ENCODE peak calls at places on chromosomes 13 and 19, in seven cellular contexts. One of them, this sample, is unnamed.

GRCh38 chr19:58543826-58544590 is at the start of gene TRIM28:
- DNase-seq in A549: peak
- DNase-seq in uterus: peak
- DNase-seq in Peyer's patch: peak
- DNase-seq in breast epithelium: peak
- DNase-seq in IMR-90: peak
- DNase-seq in heart left ventricle: peak
- DNase-seq in this sample: no peak

GRCh38 chr19:861756-862528 is 2.5 kb downstream of the CFD start:
- DNase-seq in heart left ventricle: no peak
- DNase-seq in IMR-90: no peak
- DNase-seq in breast epithelium: no peak
- DNase-seq in uterus: no peak
- DNase-seq in A549: no peak
- DNase-seq in Peyer's patch: peak
- DNase-seq in this sample: no peak

GRCh38 chr19:38228005-38228377 is 4.0 kb upstream of the DPF1 start:
- DNase-seq in breast epithelium: no peak
- DNase-seq in Peyer's patch: no peak
- DNase-seq in uterus: no peak
- DNase-seq in heart left ventricle: no peak
- DNase-seq in IMR-90: no peak
- DNase-seq in A549: no peak
- DNase-seq in this sample: no peak

GRCh38 chr13:39536906-39537305 is 66.1 kb downstream of the LHFPL6 start:
- DNase-seq in breast epithelium: no peak
- DNase-seq in heart left ventricle: no peak
- DNase-seq in uterus: no peak
- DNase-seq in Peyer's patch: no peak
- DNase-seq in A549: no peak
- DNase-seq in IMR-90: no peak
- DNase-seq in this sample: no peak

GRCh38 chr19:19151418-19151817 is 13.1 kb upstream of the TMEM161A start:
- DNase-seq in breast epithelium: no peak
- DNase-seq in heart left ventricle: no peak
- DNase-seq in IMR-90: no peak
- DNase-seq in uterus: no peak
- DNase-seq in Peyer's patch: peak
- DNase-seq in A549: no peak
- DNase-seq in this sample: no peak

GRCh38 chr19:44725684-44726083 is 22.8 kb upstream of the BCL3 start:
- DNase-seq in uterus: no peak
- DNase-seq in IMR-90: no peak
- DNase-seq in heart left ventricle: no peak
- DNase-seq in breast epithelium: no peak
- DNase-seq in A549: peak
- DNase-seq in Peyer's patch: no peak
- DNase-seq in this sample: no peak

GRCh38 chr13:85520445-85520844 is 278.8 kb downstream of the SLITRK6 start:
- DNase-seq in uterus: no peak
- DNase-seq in IMR-90: peak
- DNase-seq in breast epithelium: no peak
- DNase-seq in A549: no peak
- DNase-seq in Peyer's patch: no peak
- DNase-seq in heart left ventricle: no peak
- DNase-seq in this sample: no peak

GRCh38 chr19:55546822-55547614 is 1.7 kb upstream of the SBK3 start:
- DNase-seq in uterus: peak
- DNase-seq in Peyer's patch: peak
- DNase-seq in IMR-90: peak
- DNase-seq in heart left ventricle: peak
- DNase-seq in A549: no peak
- DNase-seq in breast epithelium: no peak
- DNase-seq in this sample: no peak

GRCh38 chr13:48526269-48526668 is 6.6 kb downstream of the RCBTB2 start:
- DNase-seq in breast epithelium: no peak
- DNase-seq in IMR-90: no peak
- DNase-seq in Peyer's patch: no peak
- DNase-seq in heart left ventricle: no peak
- DNase-seq in A549: no peak
- DNase-seq in uterus: no peak
- DNase-seq in this sample: no peak

GRCh38 chr19:22545751-22546150 is 88.4 kb upstream of the ZNF492 start:
- DNase-seq in IMR-90: no peak
- DNase-seq in A549: peak
- DNase-seq in uterus: peak
- DNase-seq in Peyer's patch: no peak
- DNase-seq in heart left ventricle: peak
- DNase-seq in breast epithelium: peak
- DNase-seq in this sample: no peak

GRCh38 chr19:50720181-50720920 is 749 bp upstream of the SHANK1 start:
- DNase-seq in breast epithelium: no peak
- DNase-seq in Peyer's patch: no peak
- DNase-seq in A549: no peak
- DNase-seq in heart left ventricle: no peak
- DNase-seq in IMR-90: no peak
- DNase-seq in uterus: no peak
- DNase-seq in this sample: no peak

GRCh38 chr19:50718255-50719118 is 1.1 kb downstream of the SHANK1 start:
- DNase-seq in A549: no peak
- DNase-seq in uterus: no peak
- DNase-seq in Peyer's patch: no peak
- DNase-seq in IMR-90: no peak
- DNase-seq in breast epithelium: no peak
- DNase-seq in heart left ventricle: no peak
- DNase-seq in this sample: no peak

GRCh38 chr19:50719119-50719435 is 525 bp downstream of the SHANK1 start:
- DNase-seq in IMR-90: no peak
- DNase-seq in heart left ventricle: no peak
- DNase-seq in breast epithelium: no peak
- DNase-seq in uterus: no peak
- DNase-seq in A549: no peak
- DNase-seq in Peyer's patch: no peak
- DNase-seq in this sample: no peak

GRCh38 chr19:50720921-50721291 is 1.3 kb upstream of the SHANK1 start:
- DNase-seq in A549: no peak
- DNase-seq in breast epithelium: no peak
- DNase-seq in Peyer's patch: no peak
- DNase-seq in IMR-90: peak
- DNase-seq in heart left ventricle: no peak
- DNase-seq in uterus: no peak
- DNase-seq in this sample: no peak

DNA sequence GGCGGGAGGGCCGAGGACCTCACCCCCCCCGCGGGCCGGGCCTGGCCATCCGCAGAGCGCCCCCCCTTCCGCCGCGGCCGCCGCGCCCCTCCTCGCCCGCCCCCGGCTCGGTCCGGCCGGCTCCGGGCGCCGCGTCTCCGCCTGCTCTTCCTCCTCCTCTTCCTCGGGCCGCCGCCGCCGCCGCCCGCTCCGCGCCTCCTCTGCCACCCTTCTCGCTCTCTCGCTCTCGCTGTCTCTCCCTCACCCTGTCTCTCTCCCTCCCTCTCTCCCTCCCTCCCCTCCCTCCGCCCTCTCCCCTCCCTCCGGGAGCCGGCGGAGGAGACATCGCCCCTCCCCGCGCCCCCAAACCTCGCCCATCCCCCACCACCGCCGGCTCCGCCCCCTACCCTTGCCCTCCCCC is at the start of gene SHANK1:
- DNase-seq in A549: no peak
- DNase-seq in uterus: no peak
- DNase-seq in heart left ventricle: no peak
- DNase-seq in IMR-90: peak
- DNase-seq in breast epithelium: no peak
- DNase-seq in Peyer's patch: no peak
- DNase-seq in this sample: no peak
- H3K4me3 ChIP-seq in A549: peak
- H3K4me3 ChIP-seq in uterus: no peak
- H3K4me3 ChIP-seq in heart left ventricle: peak
- H3K4me3 ChIP-seq in IMR-90: peak
- H3K4me3 ChIP-seq in breast epithelium: peak
- H3K4me3 ChIP-seq in Peyer's patch: peak
- H3K4me3 ChIP-seq in this sample: peak

GRCh38 chr19:51337861-51338562 is 3.9 kb downstream of the VSIG10L start:
- DNase-seq in Peyer's patch: no peak
- DNase-seq in uterus: no peak
- DNase-seq in heart left ventricle: no peak
- DNase-seq in A549: no peak
- DNase-seq in breast epithelium: no peak
- DNase-seq in IMR-90: no peak
- DNase-seq in this sample: no peak

GRCh38 chr19:51339313-51339686 is 2.6 kb downstream of the VSIG10L start:
- DNase-seq in Peyer's patch: no peak
- DNase-seq in heart left ventricle: no peak
- DNase-seq in breast epithelium: no peak
- DNase-seq in IMR-90: no peak
- DNase-seq in A549: peak
- DNase-seq in uterus: no peak
- DNase-seq in this sample: no peak

GRCh38 chr19:51341066-51341465 is 873 bp downstream of the VSIG10L start:
- DNase-seq in breast epithelium: no peak
- DNase-seq in Peyer's patch: no peak
- DNase-seq in heart left ventricle: no peak
- DNase-seq in uterus: no peak
- DNase-seq in IMR-90: no peak
- DNase-seq in A549: no peak
- DNase-seq in this sample: no peak

GRCh38 chr19:51338563-51339312 is 3.2 kb downstream of the VSIG10L start:
- DNase-seq in breast epithelium: peak
- DNase-seq in A549: peak
- DNase-seq in Peyer's patch: peak
- DNase-seq in heart left ventricle: peak
- DNase-seq in IMR-90: peak
- DNase-seq in uterus: peak
- DNase-seq in this sample: peak

GRCh38 chr19:51339687-51340656 is 2.0 kb downstream of the VSIG10L start:
- DNase-seq in IMR-90: peak
- DNase-seq in A549: peak
- DNase-seq in heart left ventricle: peak
- DNase-seq in breast epithelium: peak
- DNase-seq in Peyer's patch: peak
- DNase-seq in uterus: peak
- DNase-seq in this sample: peak
- H3K27ac ChIP-seq in IMR-90: peak
- H3K27ac ChIP-seq in A549: peak
- H3K27ac ChIP-seq in heart left ventricle: peak
- H3K27ac ChIP-seq in breast epithelium: peak
- H3K27ac ChIP-seq in Peyer's patch: peak
- H3K27ac ChIP-seq in uterus: peak
- H3K27ac ChIP-seq in this sample: peak

DNA sequence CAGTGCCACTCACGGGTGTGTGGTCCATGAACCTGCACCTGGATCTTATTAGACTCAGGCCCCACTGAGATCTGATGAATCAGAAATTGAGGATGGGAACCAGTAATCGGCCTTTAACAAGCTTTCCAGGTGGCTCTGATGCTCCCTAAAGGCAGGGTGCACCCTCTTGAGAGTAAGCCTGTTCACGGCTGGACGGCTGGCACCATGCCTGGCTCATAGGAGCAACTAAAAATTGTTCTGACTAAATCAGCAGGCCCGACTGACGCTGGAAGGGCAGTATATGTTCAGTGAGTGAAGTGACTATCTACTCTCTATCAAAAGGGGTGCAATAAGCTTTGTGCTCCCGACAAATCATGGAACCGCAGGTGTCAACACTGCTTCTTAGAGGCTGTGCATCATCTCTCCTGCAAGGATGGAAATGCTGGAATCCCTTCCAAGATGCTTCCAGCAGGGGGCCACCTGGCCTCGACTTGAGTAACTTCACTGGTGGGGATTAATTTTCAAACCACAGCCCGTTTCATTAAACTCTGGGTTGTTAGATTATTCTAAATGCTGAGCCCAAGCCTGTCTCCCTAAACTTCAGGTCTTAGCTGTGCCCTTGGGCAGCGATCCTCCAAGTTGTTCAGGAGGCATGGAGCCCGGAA is 28.4 kb downstream of the TMTC4 start:
- DNase-seq in breast epithelium: no peak
- DNase-seq in IMR-90: peak
- DNase-seq in Peyer's patch: no peak
- DNase-seq in heart left ventricle: no peak
- DNase-seq in A549: peak
- DNase-seq in uterus: no peak
- DNase-seq in this sample: no peak
- TF ChIP-seq POLR2A in breast epithelium: no peak
- TF ChIP-seq POLR2A in IMR-90: no peak
- TF ChIP-seq POLR2A in Peyer's patch: no peak
- TF ChIP-seq POLR2A in heart left ventricle: no peak
- TF ChIP-seq POLR2A in A549: no peak
- TF ChIP-seq POLR2A in uterus: no peak
- TF ChIP-seq POLR2A in this sample: no peak

GRCh38 chr19:48988286-48988685 is 4.8 kb downstream of the GYS1 start:
- DNase-seq in breast epithelium: no peak
- DNase-seq in Peyer's patch: no peak
- DNase-seq in uterus: no peak
- DNase-seq in IMR-90: no peak
- DNase-seq in A549: no peak
- DNase-seq in heart left ventricle: no peak
- DNase-seq in this sample: no peak

GRCh38 chr19:48989701-48990291 is 3.3 kb downstream of the GYS1 start:
- DNase-seq in Peyer's patch: no peak
- DNase-seq in breast epithelium: no peak
- DNase-seq in heart left ventricle: peak
- DNase-seq in IMR-90: no peak
- DNase-seq in A549: no peak
- DNase-seq in uterus: no peak
- DNase-seq in this sample: no peak

GRCh38 chr19:48987323-48987722 is 5.8 kb downstream of the GYS1 start:
- DNase-seq in Peyer's patch: no peak
- DNase-seq in uterus: no peak
- DNase-seq in A549: no peak
- DNase-seq in IMR-90: no peak
- DNase-seq in breast epithelium: no peak
- DNase-seq in heart left ventricle: no peak
- DNase-seq in this sample: no peak

GRCh38 chr19:48990400-48990799 is 2.7 kb downstream of the GYS1 start:
- DNase-seq in heart left ventricle: no peak
- DNase-seq in A549: no peak
- DNase-seq in breast epithelium: no peak
- DNase-seq in IMR-90: no peak
- DNase-seq in uterus: no peak
- DNase-seq in Peyer's patch: no peak
- DNase-seq in this sample: no peak

GRCh38 chr19:48988860-48989259 is 4.2 kb downstream of the GYS1 start:
- DNase-seq in heart left ventricle: no peak
- DNase-seq in breast epithelium: no peak
- DNase-seq in Peyer's patch: no peak
- DNase-seq in IMR-90: no peak
- DNase-seq in uterus: no peak
- DNase-seq in A549: no peak
- DNase-seq in this sample: no peak
- H3K4me3 ChIP-seq in heart left ventricle: no peak
- H3K4me3 ChIP-seq in breast epithelium: no peak
- H3K4me3 ChIP-seq in Peyer's patch: no peak
- H3K4me3 ChIP-seq in IMR-90: no peak
- H3K4me3 ChIP-seq in uterus: no peak
- H3K4me3 ChIP-seq in A549: no peak
- H3K4me3 ChIP-seq in this sample: no peak